ENCODE peak calls at places on chromosomes 1 and 21, in five cellular contexts. One of them, this sample, is unnamed. For H3K9me3, the result is how much of the 10 kb centered on the place peaks cover.

GRCh38 chr1:3435666-3436065 is 18.8 kb upstream of the ARHGEF16 start:
- DNase-seq in tibial artery: no peak
- DNase-seq in AG04450: no peak
- DNase-seq in astrocyte: no peak
- DNase-seq in heart right ventricle: peak
- DNase-seq in this sample: no peak

GRCh38 chr1:223842784-223843183 is 3.0 kb downstream of the TP53BP2 start:
- DNase-seq in tibial artery: no peak
- DNase-seq in AG04450: no peak
- DNase-seq in astrocyte: no peak
- DNase-seq in heart right ventricle: no peak
- DNase-seq in this sample: no peak

GRCh38 chr1:25575191-25575590 is 31.8 kb downstream of the LDLRAP1 start:
- DNase-seq in tibial artery: no peak
- DNase-seq in AG04450: no peak
- DNase-seq in astrocyte: no peak
- DNase-seq in heart right ventricle: no peak
- DNase-seq in this sample: no peak

GRCh38 chr1:198107041-198107440 is 49.8 kb upstream of the NEK7 start:
- DNase-seq in tibial artery: no peak
- DNase-seq in AG04450: no peak
- DNase-seq in astrocyte: peak
- DNase-seq in heart right ventricle: no peak
- DNase-seq in this sample: no peak

GRCh38 chr1:56255516-56256181 is 323.7 kb downstream of the PLPP3 start:
- DNase-seq in tibial artery: peak
- DNase-seq in AG04450: peak
- DNase-seq in astrocyte: peak
- DNase-seq in heart right ventricle: peak
- DNase-seq in this sample: peak

GRCh38 chr1:33295023-33295422 is 25.9 kb downstream of the A3GALT2 start:
- DNase-seq in tibial artery: peak
- DNase-seq in AG04450: no peak
- DNase-seq in astrocyte: no peak
- DNase-seq in heart right ventricle: no peak
- DNase-seq in this sample: peak

GRCh38 chr1:223363856-223364684 is at the start of gene SUSD4:
- DNase-seq in tibial artery: no peak
- DNase-seq in AG04450: no peak
- DNase-seq in astrocyte: no peak
- DNase-seq in heart right ventricle: peak
- DNase-seq in this sample: no peak

GRCh38 chr1:154860154-154860870 is 9.8 kb downstream of the KCNN3 start:
- DNase-seq in tibial artery: no peak
- DNase-seq in AG04450: no peak
- DNase-seq in astrocyte: no peak
- DNase-seq in heart right ventricle: no peak
- DNase-seq in this sample: no peak

GRCh38 chr1:167658574-167659328 is 28.7 kb downstream of the RCSD1 start:
- DNase-seq in tibial artery: no peak
- DNase-seq in AG04450: no peak
- DNase-seq in astrocyte: no peak
- DNase-seq in heart right ventricle: no peak
- DNase-seq in this sample: no peak

GRCh38 chr1:54158071-54158470 is 5.3 kb upstream of the CDCP2 start:
- DNase-seq in tibial artery: no peak
- DNase-seq in AG04450: no peak
- DNase-seq in astrocyte: no peak
- DNase-seq in heart right ventricle: no peak
- DNase-seq in this sample: no peak

GRCh38 chr1:186828612-186829542 is at the start of gene PLA2G4A:
- DNase-seq in tibial artery: peak
- DNase-seq in AG04450: no peak
- DNase-seq in astrocyte: peak
- DNase-seq in heart right ventricle: peak
- DNase-seq in this sample: peak

GRCh38 chr21:40847956-40848355 is 998 bp upstream of the DSCAM start:
- DNase-seq in tibial artery: no peak
- DNase-seq in AG04450: no peak
- DNase-seq in astrocyte: no peak
- DNase-seq in heart right ventricle: no peak
- DNase-seq in this sample: no peak

GRCh38 chr1:205809942-205810345 is 3.1 kb downstream of the SLC41A1 start:
- DNase-seq in tibial artery: no peak
- DNase-seq in AG04450: no peak
- DNase-seq in astrocyte: no peak
- DNase-seq in heart right ventricle: peak
- DNase-seq in this sample: peak

GRCh38 chr1:87830579-87830978 is 501.9 kb downstream of the LMO4 start:
- DNase-seq in tibial artery: no peak
- DNase-seq in AG04450: no peak
- DNase-seq in astrocyte: no peak
- DNase-seq in heart right ventricle: no peak
- DNase-seq in this sample: no peak

GRCh38 chr1:245363821-245364220 is 209.0 kb downstream of the KIF26B start:
- DNase-seq in tibial artery: peak
- DNase-seq in AG04450: no peak
- DNase-seq in astrocyte: no peak
- DNase-seq in heart right ventricle: no peak
- DNase-seq in this sample: no peak

GRCh38 chr21:20720623-20721022 is 277.6 kb upstream of the NCAM2 start:
- DNase-seq in tibial artery: no peak
- DNase-seq in AG04450: no peak
- DNase-seq in astrocyte: peak
- DNase-seq in heart right ventricle: no peak
- DNase-seq in this sample: no peak

DNA sequence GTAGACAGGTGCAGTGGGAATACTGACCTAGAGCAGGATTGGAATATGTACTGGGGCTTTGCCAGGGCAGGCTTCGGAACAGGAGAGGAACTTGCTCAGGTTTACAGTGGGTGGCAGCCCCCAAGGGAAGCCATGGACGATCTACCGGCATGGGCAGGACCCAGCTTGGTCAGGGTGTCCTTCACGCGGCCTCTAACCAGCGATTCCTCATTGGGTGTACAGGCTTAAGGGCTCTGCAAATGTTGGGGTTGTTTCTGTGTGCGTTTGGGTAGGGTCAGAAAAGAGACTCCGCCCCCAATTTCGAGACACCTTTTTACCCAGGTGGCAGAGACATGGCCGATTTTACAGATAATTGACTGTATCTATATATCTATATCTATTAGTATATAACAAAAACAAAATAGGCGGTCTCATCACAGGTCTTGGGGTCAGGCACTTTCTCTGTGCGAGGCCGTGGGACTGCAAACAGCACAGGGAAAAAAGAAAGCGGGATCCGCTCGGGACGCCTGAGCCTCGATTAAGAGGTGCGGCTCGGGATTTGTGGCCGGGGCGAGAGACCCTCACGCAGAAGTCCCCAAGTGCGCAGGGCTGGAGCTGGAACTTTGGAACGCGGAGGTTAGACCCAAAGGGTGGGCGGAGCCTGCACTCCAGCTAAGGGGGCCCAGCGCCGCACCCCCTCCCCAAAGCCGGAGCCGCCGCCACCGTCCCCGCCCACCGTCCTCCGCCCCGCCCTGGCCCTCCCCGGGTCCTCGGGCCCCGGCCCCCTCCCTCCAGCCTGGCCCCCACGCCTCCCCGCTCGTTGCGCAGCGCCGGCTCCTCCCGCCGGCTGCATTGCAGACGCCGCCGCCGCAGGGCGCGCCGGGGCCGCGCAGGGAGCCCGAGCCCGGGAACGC is 67.5 kb upstream of the VAMP3 start:
- DNase-seq in tibial artery: peak
- DNase-seq in AG04450: no peak
- DNase-seq in astrocyte: no peak
- DNase-seq in heart right ventricle: peak
- DNase-seq in this sample: no peak
- H3K4me3 ChIP-seq in tibial artery: peak
- H3K4me3 ChIP-seq in AG04450: no peak
- H3K4me3 ChIP-seq in astrocyte: peak
- H3K4me3 ChIP-seq in heart right ventricle: peak
- H3K4me3 ChIP-seq in this sample: no peak

DNA sequence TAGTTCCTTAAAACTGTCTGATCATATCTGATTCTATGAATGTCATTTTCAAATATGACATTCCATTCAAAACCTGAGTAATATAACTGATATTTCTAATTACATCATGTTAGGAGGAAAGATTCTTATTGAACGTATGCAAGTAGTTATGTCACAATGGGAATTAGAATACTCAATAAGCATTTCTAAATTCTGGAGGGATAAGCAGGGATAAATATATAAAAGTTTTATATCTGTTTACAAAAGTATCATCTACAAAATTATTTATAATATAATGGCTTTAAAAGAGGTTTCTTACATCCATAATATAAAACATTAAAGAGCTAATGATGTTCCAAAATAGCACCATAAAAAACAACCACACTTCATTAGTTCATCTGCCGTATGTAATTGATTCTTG is at the start of gene OR14A2:
- DNase-seq in tibial artery: no peak
- DNase-seq in AG04450: no peak
- DNase-seq in astrocyte: no peak
- DNase-seq in heart right ventricle: no peak
- DNase-seq in this sample: no peak
- H3K9me3 ChIP-seq in tibial artery: under half
- H3K9me3 ChIP-seq in AG04450: under half
- H3K9me3 ChIP-seq in astrocyte: under half
- H3K9me3 ChIP-seq in heart right ventricle: under half
- H3K9me3 ChIP-seq in this sample: under half

GRCh38 chr1:32247452-32247851 is 430 bp downstream of the FAM167B start:
- DNase-seq in tibial artery: no peak
- DNase-seq in AG04450: no peak
- DNase-seq in astrocyte: no peak
- DNase-seq in heart right ventricle: peak
- DNase-seq in this sample: no peak

GRCh38 chr1:32247983-32248889 is 1.2 kb downstream of the FAM167B start:
- DNase-seq in tibial artery: peak
- DNase-seq in AG04450: peak
- DNase-seq in astrocyte: no peak
- DNase-seq in heart right ventricle: peak
- DNase-seq in this sample: peak

GRCh38 chr1:32250893-32251716 is at the start of gene LCK:
- DNase-seq in tibial artery: no peak
- DNase-seq in AG04450: no peak
- DNase-seq in astrocyte: no peak
- DNase-seq in heart right ventricle: peak
- DNase-seq in this sample: no peak

GRCh38 chr1:32246888-32247273 is at the start of gene FAM167B:
- DNase-seq in tibial artery: peak
- DNase-seq in AG04450: no peak
- DNase-seq in astrocyte: peak
- DNase-seq in heart right ventricle: peak
- DNase-seq in this sample: peak

GRCh38 chr1:32249831-32250525 is 1.1 kb upstream of the LCK start:
- DNase-seq in tibial artery: no peak
- DNase-seq in AG04450: no peak
- DNase-seq in astrocyte: no peak
- DNase-seq in heart right ventricle: peak
- DNase-seq in this sample: no peak
- H3K4me3 ChIP-seq in tibial artery: no peak
- H3K4me3 ChIP-seq in AG04450: no peak
- H3K4me3 ChIP-seq in astrocyte: no peak
- H3K4me3 ChIP-seq in heart right ventricle: peak
- H3K4me3 ChIP-seq in this sample: no peak

DNA sequence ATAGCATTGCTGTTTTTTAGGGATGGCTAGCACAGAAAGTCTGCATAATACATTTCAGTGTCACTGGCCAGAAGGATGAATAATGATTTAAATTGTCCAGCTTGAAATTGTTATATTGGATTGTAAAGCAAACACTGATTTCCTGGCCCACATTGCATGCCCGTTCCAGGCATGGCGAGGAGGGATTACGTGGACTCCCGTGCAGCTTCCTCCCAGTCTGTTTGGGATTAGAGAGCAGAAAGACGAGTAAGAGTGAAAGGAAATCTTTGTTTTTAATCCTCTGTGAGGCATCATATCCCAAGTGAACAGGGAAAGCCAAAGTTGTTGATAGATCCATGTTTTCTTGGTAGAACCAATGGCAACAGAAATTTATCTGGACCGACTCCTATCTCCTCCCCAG is 8.4 kb downstream of the TRIM58 start:
- DNase-seq in tibial artery: no peak
- DNase-seq in AG04450: no peak
- DNase-seq in astrocyte: no peak
- DNase-seq in heart right ventricle: no peak
- DNase-seq in this sample: no peak
- H3K9me3 ChIP-seq in tibial artery: under half
- H3K9me3 ChIP-seq in AG04450: under half
- H3K9me3 ChIP-seq in astrocyte: under half
- H3K9me3 ChIP-seq in heart right ventricle: under half
- H3K9me3 ChIP-seq in this sample: under half

DNA sequence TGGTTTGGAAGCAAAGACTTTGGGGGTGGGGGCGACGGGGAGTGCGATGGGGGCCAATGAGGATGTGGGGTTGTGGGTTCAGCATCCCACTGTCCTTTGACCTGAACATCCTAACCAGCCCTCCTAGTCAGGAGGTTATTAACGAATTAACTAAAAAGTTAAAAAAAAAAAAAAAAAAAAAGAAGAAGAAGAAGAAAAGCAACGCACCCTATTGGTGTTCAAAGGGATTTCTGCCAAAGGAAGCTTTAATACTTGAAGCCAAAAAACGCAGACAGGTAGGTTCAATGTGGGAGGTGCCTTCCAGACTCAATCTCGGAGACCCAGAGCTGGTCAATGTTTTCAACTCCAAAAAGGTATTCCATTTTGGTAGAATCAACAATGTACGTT is 2.2 kb downstream of the CLIC6 start:
- DNase-seq in tibial artery: no peak
- DNase-seq in AG04450: no peak
- DNase-seq in astrocyte: no peak
- DNase-seq in heart right ventricle: no peak
- DNase-seq in this sample: no peak
- H3K4me3 ChIP-seq in tibial artery: peak
- H3K4me3 ChIP-seq in AG04450: no peak
- H3K4me3 ChIP-seq in astrocyte: no peak
- H3K4me3 ChIP-seq in heart right ventricle: peak
- H3K4me3 ChIP-seq in this sample: no peak

This sample was measured in aorta.